ENCODE peak calls at places on chromosomes 11 and 22, in five cellular contexts. One of them, this sample, is unnamed.
A peak's percentile ranks its signal among the peaks of the same experiment; 100 is the strongest.

GRCh38 chr11:132058211-132058772 is 687.9 kb downstream of the NTM start:
- DNase-seq in K562: no peak
- DNase-seq in A549: no peak
- DNase-seq in WTC11: no peak
- DNase-seq in HepG2: no peak
- DNase-seq in this sample: no peak

GRCh38 chr11:6637871-6638270 is 17.7 kb downstream of the DCHS1 start:
- DNase-seq in K562: peak; percentile 37
- DNase-seq in A549: no peak
- DNase-seq in WTC11: no peak
- DNase-seq in HepG2: no peak
- DNase-seq in this sample: no peak

GRCh38 chr11:48088682-48089050 is 108.3 kb downstream of the PTPRJ start:
- DNase-seq in K562: no peak
- DNase-seq in A549: no peak
- DNase-seq in WTC11: no peak
- DNase-seq in HepG2: no peak
- DNase-seq in this sample: no peak

GRCh38 chr11:45087301-45087700 is 59.1 kb upstream of the PRDM11 start:
- DNase-seq in K562: no peak
- DNase-seq in A549: no peak
- DNase-seq in WTC11: no peak
- DNase-seq in HepG2: no peak
- DNase-seq in this sample: no peak

GRCh38 chr11:1230456-1231395 is 7.9 kb downstream of the MUC5B start:
- DNase-seq in K562: no peak
- DNase-seq in A549: no peak
- DNase-seq in WTC11: no peak
- DNase-seq in HepG2: no peak
- DNase-seq in this sample: no peak

GRCh38 chr11:47514825-47515647 is 37.9 kb downstream of the CELF1 start:
- DNase-seq in K562: peak; percentile 70
- DNase-seq in A549: no peak
- DNase-seq in WTC11: no peak
- DNase-seq in HepG2: no peak
- DNase-seq in this sample: no peak

GRCh38 chr11:129365816-129366215 is 9.8 kb upstream of the BARX2 start:
- DNase-seq in K562: no peak
- DNase-seq in A549: no peak
- DNase-seq in WTC11: no peak
- DNase-seq in HepG2: no peak
- DNase-seq in this sample: no peak

GRCh38 chr22:41857860-41858199 is 24.9 kb downstream of the SREBF2 start:
- DNase-seq in K562: no peak
- DNase-seq in A549: no peak
- DNase-seq in WTC11: no peak
- DNase-seq in HepG2: no peak
- DNase-seq in this sample: no peak

GRCh38 chr22:42800731-42801536 is 56.1 kb downstream of the ARFGAP3 start:
- DNase-seq in K562: no peak
- DNase-seq in A549: no peak
- DNase-seq in WTC11: no peak
- DNase-seq in HepG2: peak; percentile 98
- DNase-seq in this sample: no peak

GRCh38 chr11:34284166-34284565 is 73.6 kb downstream of the ABTB2 start:
- DNase-seq in K562: no peak
- DNase-seq in A549: no peak
- DNase-seq in WTC11: no peak
- DNase-seq in HepG2: no peak
- DNase-seq in this sample: no peak

GRCh38 chr11:16815047-16815767 is 76.8 kb downstream of the C11orf58 start:
- DNase-seq in K562: peak; percentile 30
- DNase-seq in A549: no peak
- DNase-seq in WTC11: no peak
- DNase-seq in HepG2: no peak
- DNase-seq in this sample: no peak

GRCh38 chr11:93903989-93904388 is 53.6 kb upstream of the VSTM5 start:
- DNase-seq in K562: peak; percentile 12
- DNase-seq in A549: no peak
- DNase-seq in WTC11: no peak
- DNase-seq in HepG2: no peak
- DNase-seq in this sample: no peak

GRCh38 chr11:13010737-13011342 is 1.7 kb downstream of the RASSF10 start:
- DNase-seq in K562: no peak
- DNase-seq in A549: no peak
- DNase-seq in WTC11: peak; percentile 47
- DNase-seq in HepG2: no peak
- DNase-seq in this sample: no peak

GRCh38 chr11:69075421-69076128 is 26.8 kb downstream of the TPCN2 start:
- DNase-seq in K562: peak; percentile 61
- DNase-seq in A549: no peak
- DNase-seq in WTC11: no peak
- DNase-seq in HepG2: no peak
- DNase-seq in this sample: no peak

GRCh38 chr11:108882211-108882831 is 217.5 kb downstream of the DDX10 start:
- DNase-seq in K562: no peak
- DNase-seq in A549: no peak
- DNase-seq in WTC11: no peak
- DNase-seq in HepG2: no peak
- DNase-seq in this sample: no peak

GRCh38 chr22:43345761-43346261 is 2.6 kb upstream of the SCUBE1 start:
- DNase-seq in K562: peak; percentile 24
- DNase-seq in A549: no peak
- DNase-seq in WTC11: no peak
- DNase-seq in HepG2: peak; percentile 46
- DNase-seq in this sample: no peak

GRCh38 chr22:47063606-47064005 is 301.2 kb downstream of the TBC1D22A start:
- DNase-seq in K562: no peak
- DNase-seq in A549: no peak
- DNase-seq in WTC11: no peak
- DNase-seq in HepG2: no peak
- DNase-seq in this sample: no peak

GRCh38 chr11:2525166-2525861 is 80.5 kb downstream of the KCNQ1 start:
- DNase-seq in K562: no peak
- DNase-seq in A549: no peak
- DNase-seq in WTC11: peak; percentile 10
- DNase-seq in HepG2: no peak
- DNase-seq in this sample: no peak

GRCh38 chr11:121180183-121180582 is 79.1 kb downstream of the TECTA start:
- DNase-seq in K562: no peak
- DNase-seq in A549: no peak
- DNase-seq in WTC11: no peak
- DNase-seq in HepG2: no peak
- DNase-seq in this sample: no peak

GRCh38 chr11:126963603-126964353 is 36.8 kb downstream of the KIRREL3 start:
- DNase-seq in K562: no peak
- DNase-seq in A549: peak; percentile 57
- DNase-seq in WTC11: no peak
- DNase-seq in HepG2: no peak
- DNase-seq in this sample: no peak
- TF ChIP-seq ESRRA in K562: no peak
- TF ChIP-seq ESRRA in A549: no peak
- TF ChIP-seq ESRRA in WTC11: no peak
- TF ChIP-seq ESRRA in HepG2: no peak
- TF ChIP-seq ESRRA in this sample: no peak

GRCh38 chr11:19832166-19832750 is 119.6 kb downstream of the NAV2 start:
- DNase-seq in K562: no peak
- DNase-seq in A549: no peak
- DNase-seq in WTC11: no peak
- DNase-seq in HepG2: no peak
- DNase-seq in this sample: no peak
- TF ChIP-seq ESRRA in K562: no peak
- TF ChIP-seq ESRRA in A549: no peak
- TF ChIP-seq ESRRA in WTC11: no peak
- TF ChIP-seq ESRRA in HepG2: no peak
- TF ChIP-seq ESRRA in this sample: no peak

DNA sequence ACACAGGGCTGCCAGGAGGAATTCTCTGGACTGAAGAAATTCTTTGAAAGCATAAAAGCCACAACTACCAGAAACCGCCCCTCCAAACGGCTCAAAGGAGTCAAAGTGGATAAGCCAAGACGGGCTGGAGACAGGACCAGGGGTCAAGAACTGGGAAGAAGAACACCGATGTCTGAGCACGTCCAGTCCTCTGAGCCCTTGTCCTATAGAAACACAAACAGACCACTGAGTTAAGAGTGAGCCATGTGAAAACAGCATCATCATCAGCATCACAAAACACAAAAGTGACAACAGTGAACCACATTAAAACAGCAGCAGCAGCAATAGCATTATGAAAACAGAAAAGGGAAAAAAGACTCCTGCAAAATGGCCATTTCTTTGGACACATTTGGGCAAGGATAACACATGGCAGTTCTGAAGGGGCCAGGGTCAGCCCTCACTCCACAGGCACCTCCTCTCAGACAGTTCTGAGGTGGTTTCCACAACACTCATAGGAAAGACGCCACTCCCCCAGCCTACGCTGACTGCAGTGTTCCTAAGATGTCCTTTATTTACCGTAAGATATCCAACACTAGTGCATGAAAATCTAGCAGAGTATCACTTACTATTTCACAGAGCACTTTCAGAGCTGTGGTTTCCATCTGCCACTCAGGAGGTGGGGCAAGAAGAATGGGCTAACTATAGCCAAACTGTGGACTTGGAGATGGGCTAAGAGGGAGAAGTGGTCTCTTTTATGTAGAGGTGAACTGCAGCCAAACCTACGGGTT is 28.6 kb upstream of the YPEL1 start:
- DNase-seq in K562: no peak
- DNase-seq in A549: no peak
- DNase-seq in WTC11: no peak
- DNase-seq in HepG2: no peak
- DNase-seq in this sample: no peak
- TF ChIP-seq ESRRA in K562: no peak
- TF ChIP-seq ESRRA in A549: no peak
- TF ChIP-seq ESRRA in WTC11: no peak
- TF ChIP-seq ESRRA in HepG2: no peak
- TF ChIP-seq ESRRA in this sample: no peak

DNA sequence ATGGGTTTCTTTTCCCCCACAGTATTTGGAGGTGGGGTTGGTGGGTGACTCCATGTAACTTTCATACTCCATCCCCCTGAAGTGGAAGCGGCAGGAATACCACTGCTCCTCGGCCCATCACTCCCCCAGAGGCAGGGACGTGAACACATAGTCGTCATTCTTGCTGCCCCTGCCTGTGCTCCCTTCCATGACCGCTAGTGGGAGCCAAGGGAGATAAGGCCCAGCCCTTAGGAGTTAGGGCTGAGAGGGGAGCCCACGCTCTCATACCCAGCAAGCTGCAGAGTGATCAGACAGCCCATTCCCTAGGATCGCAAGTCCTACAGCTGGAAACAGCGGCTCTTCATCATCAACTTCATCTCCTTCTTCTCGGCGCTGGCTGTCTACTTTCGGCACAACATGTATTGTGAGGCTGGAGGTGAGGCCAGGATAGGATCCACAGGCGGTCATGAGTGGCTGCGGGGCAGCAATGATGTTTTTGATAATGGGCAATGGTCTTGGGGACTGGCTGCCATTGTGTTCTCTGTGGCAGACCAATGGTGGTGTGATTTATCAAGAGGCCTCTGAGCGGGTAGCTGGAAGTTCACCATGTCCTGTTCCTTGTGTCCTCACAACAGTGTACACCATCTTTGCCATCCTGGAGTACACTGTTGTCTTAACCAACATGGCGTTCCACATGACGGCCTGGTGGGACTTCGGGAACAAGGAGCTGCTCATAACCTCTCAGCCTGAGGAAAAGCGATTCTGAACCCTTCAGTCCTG is 15.9 kb downstream of the RHOG start:
- DNase-seq in K562: peak; percentile 96
- DNase-seq in A549: peak; percentile 81
- DNase-seq in WTC11: peak; percentile 94
- DNase-seq in HepG2: peak; percentile 69
- DNase-seq in this sample: no peak
- TF ChIP-seq ESRRA in K562: peak; percentile 57
- TF ChIP-seq ESRRA in A549: no peak
- TF ChIP-seq ESRRA in WTC11: no peak
- TF ChIP-seq ESRRA in HepG2: no peak
- TF ChIP-seq ESRRA in this sample: no peak

GRCh38 chr11:75797796-75798195 is 17.2 kb upstream of the UVRAG start:
- DNase-seq in K562: no peak
- DNase-seq in A549: no peak
- DNase-seq in WTC11: no peak
- DNase-seq in HepG2: no peak
- DNase-seq in this sample: no peak

GRCh38 chr11:75795276-75796090 is 19.5 kb upstream of the UVRAG start:
- DNase-seq in K562: no peak
- DNase-seq in A549: no peak
- DNase-seq in WTC11: no peak
- DNase-seq in HepG2: peak; percentile 80
- DNase-seq in this sample: no peak

GRCh38 chr11:75797116-75797515 is 17.9 kb upstream of the UVRAG start:
- DNase-seq in K562: no peak
- DNase-seq in A549: no peak
- DNase-seq in WTC11: no peak
- DNase-seq in HepG2: no peak
- DNase-seq in this sample: no peak

GRCh38 chr11:75793966-75794365 is 21.0 kb upstream of the UVRAG start:
- DNase-seq in K562: no peak
- DNase-seq in A549: no peak
- DNase-seq in WTC11: no peak
- DNase-seq in HepG2: no peak
- DNase-seq in this sample: no peak

GRCh38 chr11:75796091-75796435 is 18.9 kb upstream of the UVRAG start:
- DNase-seq in K562: no peak
- DNase-seq in A549: no peak
- DNase-seq in WTC11: no peak
- DNase-seq in HepG2: no peak
- DNase-seq in this sample: no peak
- TF ChIP-seq ESRRA in K562: no peak
- TF ChIP-seq ESRRA in A549: no peak
- TF ChIP-seq ESRRA in WTC11: no peak
- TF ChIP-seq ESRRA in HepG2: no peak
- TF ChIP-seq ESRRA in this sample: no peak